ENCODE peak calls at places on chromosome 10, in four cellular contexts. T is stimulated activated CD8-positive, alpha-beta memory T cell treated with anti-CD3 and anti-CD28 coated beads, Interleukin-12 subunit alpha, Interleukin-12 subunit beta, amount 100 ng/mL, for 4 hours; P is CD8-positive, alpha-beta memory T cell; I is H9. K is an unnamed sample.

GRCh38 chr10:75209325-75210192 is 1.0 kb upstream of the VDAC2 start:
- DNase-seq in I (no peak), P (peak; percentile 64), T (peak; percentile 61), K (peak; percentile 75)

GRCh38 chr10:123796736-123797135 is 94.9 kb downstream of the CPXM2 start:
- DNase-seq in T (no peak), I (no peak), P (no peak), K (no peak)

GRCh38 chr10:62106929-62107519 is 161.6 kb downstream of the RTKN2 start:
- DNase-seq in I (no peak), T (no peak), P (no peak), K (no peak)

GRCh38 chr10:14604181-14605142 is 170.2 kb downstream of the FAM107B start:
- DNase-seq in T (peak; percentile 63), I (peak; percentile 45), P (peak; percentile 67), K (peak; percentile 65)

GRCh38 chr10:24042884-24043283 is 166.1 kb upstream of the KIAA1217 start:
- DNase-seq in P (no peak), T (no peak), I (no peak), K (no peak)

GRCh38 chr10:9102026-9102425 is 1047.5 kb downstream of the GATA3 start:
- DNase-seq in I (no peak), T (no peak), P (no peak), K (no peak)

GRCh38 chr10:48456808-48457761 is 147.8 kb downstream of the ARHGAP22 start:
- DNase-seq in I (peak; percentile 26), P (no peak), T (no peak), K (no peak)

GRCh38 chr10:63885159-63885558 is 364.0 kb downstream of the REEP3 start:
- DNase-seq in P (no peak), T (no peak), I (no peak), K (no peak)

GRCh38 chr10:42753507-42754154 is 29.0 kb upstream of the BMS1 start:
- DNase-seq in P (no peak), T (no peak), I (no peak), K (no peak)

GRCh38 chr10:70537398-70538194 is 59.0 kb downstream of the PALD1 start:
- DNase-seq in T (no peak), I (peak; percentile 83), P (no peak), K (no peak)

GRCh38 chr10:132899054-132899750 is 43.2 kb downstream of the CFAP46 start:
- DNase-seq in P (no peak), T (no peak), I (no peak), K (no peak)